ENCODE peak calls at places on chromosome X, in nine cellular contexts. W is mammary epithelial cell; N is NCI-H2029; V is IMR-90; L is non-pigmented ciliary epithelial cell; S is Right ventricle myocardium inferior; D is stimulated activated CD8-positive, alpha-beta memory T cell treated with anti-CD3 and anti-CD28 coated beads, Interleukin-15, amount 100 ng/mL, for 24 hours; H is activated T-cell treated with anti-CD3 and anti-CD28 coated beads, Interleukin-2, amount 50 U/mL, for 1 hour; O is NCI-H1092 treated with DMSO at 0.1 percent for 48 hours. R is an unnamed sample.

GRCh38 chrX:50707376-50707775 is 106.6 kb downstream of the SHROOM4 start:
- DNase-seq in D (no peak), S (no peak), V (no peak), N (no peak), O (no peak), W (peak; percentile 18), L (no peak), H (no peak), R (no peak)

GRCh38 chrX:1412551-1413161 is 20.7 kb upstream of the SLC25A6 start:
- DNase-seq in W (no peak), S (no peak), H (peak; percentile 13), O (no peak), L (no peak), D (no peak), V (no peak), N (no peak), R (no peak)

GRCh38 chrX:68183612-68184214 is 249.6 kb downstream of the OPHN1 start:
- DNase-seq in S (no peak), N (no peak), L (no peak), H (no peak), D (no peak), W (no peak), V (peak; percentile 51), O (peak; percentile 1), R (no peak)

GRCh38 chrX:16185725-16186136 is 18.4 kb downstream of the MAGEB17 start:
- DNase-seq in D (no peak), L (peak; percentile 53), N (no peak), W (peak; percentile 81), S (no peak), H (no peak), V (peak; percentile 88), O (peak; percentile 43), R (no peak)

GRCh38 chrX:141158084-141158483 is 18.8 kb downstream of the LDOC1 start:
- DNase-seq in D (no peak), N (no peak), W (no peak), H (no peak), L (no peak), S (no peak), O (no peak), V (no peak), R (no peak)

GRCh38 chrX:24859211-24859841 is 156.4 kb downstream of the ARX start:
- DNase-seq in H (no peak), N (no peak), W (no peak), S (no peak), V (no peak), O (no peak), D (no peak), L (no peak), R (no peak)

GRCh38 chrX:48896611-48897011 is 957 bp downstream of the TIMM17B start:
- DNase-seq in O (no peak), L (no peak), S (no peak), N (peak; percentile 37), W (no peak), D (no peak), V (no peak), H (no peak), R (no peak)

GRCh38 chrX:28189011-28189410 is 207.8 kb upstream of the DCAF8L1 start:
- DNase-seq in V (peak; percentile 86), D (no peak), S (no peak), O (no peak), W (peak; percentile 87), H (no peak), N (no peak), L (peak; percentile 45), R (no peak)

GRCh38 chrX:74924449-74925209 is 623 bp downstream of the NEXMIF start:
- DNase-seq in N (peak; percentile 52), W (peak; percentile 23), V (no peak), H (peak; percentile 51), D (peak; percentile 0), S (peak; percentile 61), L (no peak), O (peak; percentile 81), R (no peak)

GRCh38 chrX:40207626-40208025 is 109.9 kb upstream of the BCOR start:
- DNase-seq in O (no peak), L (no peak), W (peak; percentile 25), N (no peak), H (no peak), S (no peak), V (peak; percentile 19), D (no peak), R (no peak)

GRCh38 chrX:46642145-46642544 is 68.6 kb downstream of the CHST7 start:
- DNase-seq in N (peak; percentile 49), S (no peak), L (no peak), D (no peak), V (peak; percentile 17), W (peak; percentile 12), O (peak; percentile 26), H (peak; percentile 19), R (no peak)

GRCh38 chrX:115562492-115562872 is 1.5 kb downstream of the PLS3 start:
- DNase-seq in L (no peak), V (peak; percentile 51), O (no peak), W (peak; percentile 41), N (no peak), H (no peak), S (no peak), D (no peak), R (no peak)

GRCh38 chrX:1435241-1435900 is 17.3 kb downstream of the ASMTL start:
- DNase-seq in O (no peak), W (no peak), D (no peak), H (peak; percentile 13), N (no peak), L (no peak), S (no peak), V (no peak), R (no peak)

GRCh38 chrX:24168807-24169206 is 19.3 kb downstream of the ZFX start:
- DNase-seq in H (no peak), V (no peak), O (no peak), S (no peak), L (no peak), N (no peak), W (no peak), D (no peak), R (no peak)

GRCh38 chrX:31929366-31929765 is 857.5 kb upstream of the FTHL17 start:
- DNase-seq in V (no peak), O (no peak), N (no peak), W (no peak), D (no peak), H (no peak), S (no peak), L (no peak), R (no peak)

GRCh38 chrX:15864629-15865028 is 10.0 kb upstream of the AP1S2 start:
- DNase-seq in L (no peak), V (peak; percentile 60), N (no peak), S (no peak), W (peak; percentile 89), D (no peak), O (no peak), H (no peak), R (no peak)

GRCh38 chrX:7996414-7996813 is 69.2 kb upstream of the PNPLA4 start:
- DNase-seq in N (no peak), V (peak; percentile 40), D (no peak), W (peak; percentile 19), O (peak; percentile 81), S (no peak), H (no peak), L (no peak), R (peak; percentile 20)

GRCh38 chrX:18674417-18674787 is 2.5 kb upstream of the RS1 start:
- DNase-seq in H (peak; percentile 39), O (no peak), S (no peak), V (no peak), L (no peak), N (no peak), W (no peak), D (peak; percentile 1), R (no peak)

GRCh38 chrX:37824491-37825224 is 22.7 kb downstream of the DYNLT3 start:
- DNase-seq in S (no peak), H (no peak), V (no peak), O (no peak), N (peak; percentile 4), D (no peak), L (no peak), W (no peak), R (no peak)

GRCh38 chrX:3175659-3176438 is 134.6 kb downstream of the ARSF start:
- DNase-seq in V (peak; percentile 56), D (no peak), O (no peak), W (no peak), L (no peak), N (no peak), S (no peak), H (no peak), R (no peak)

GRCh38 chrX:13489451-13489850 is 80.0 kb upstream of the EGFL6 start:
- DNase-seq in S (no peak), H (no peak), O (no peak), D (no peak), N (no peak), V (peak; percentile 38), L (peak; percentile 45), W (peak; percentile 70), R (no peak)

GRCh38 chrX:10350991-10351390 is 194.2 kb downstream of the CLCN4 start:
- DNase-seq in O (no peak), H (no peak), V (peak; percentile 41), N (no peak), S (no peak), L (no peak), W (peak; percentile 64), D (no peak), R (no peak)

GRCh38 chrX:149074429-149074828 is 430.7 kb downstream of the IDS start:
- DNase-seq in V (no peak), D (no peak), L (no peak), N (no peak), H (no peak), S (peak; percentile 82), O (no peak), W (no peak), R (no peak)